ENCODE peak calls at places on chromosomes 2 and 18, in six cellular contexts. U, J, K, L, T and X are unnamed samples.

GRCh38 chr2:67485431-67485830 is 88.3 kb downstream of the ETAA1 start:
- DNase-seq in K (no peak), T (no peak), J (no peak), L (no peak), U (no peak), X (no peak)

GRCh38 chr2:111694690-111695089 is 189.3 kb downstream of the ANAPC1 start:
- DNase-seq in L (no peak), J (no peak), K (no peak), U (no peak), T (no peak), X (no peak)

GRCh38 chr18:73923866-73924265 is 223.8 kb downstream of the FBXO15 start:
- DNase-seq in J (no peak), K (no peak), U (no peak), T (no peak), L (no peak), X (no peak)

GRCh38 chr2:170822885-170823799 is 6.5 kb downstream of the GAD1 start:
- DNase-seq in K (no peak), T (peak), U (no peak), J (peak), L (no peak), X (no peak)

GRCh38 chr2:215749092-215749957 is 264.0 kb downstream of the MREG start:
- DNase-seq in T (no peak), U (no peak), K (no peak), L (no peak), J (no peak), X (no peak)

GRCh38 chr2:223580951-223581350 is 21.2 kb downstream of the SCG2 start:
- DNase-seq in U (no peak), K (no peak), T (no peak), J (peak), L (no peak), X (peak)

GRCh38 chr2:25309402-25309801 is 32.3 kb downstream of the DNMT3A start:
- DNase-seq in K (peak), L (peak), J (peak), T (peak), U (peak), X (peak)

GRCh38 chr2:30776831-30777652 is 30.2 kb downstream of the CAPN13 start:
- DNase-seq in K (no peak), U (no peak), L (no peak), J (no peak), T (no peak), X (no peak)

GRCh38 chr2:146730882-146731281 is 1113.9 kb upstream of the ACVR2A start:
- DNase-seq in L (no peak), T (no peak), K (no peak), U (no peak), J (no peak), X (no peak)

GRCh38 chr2:70328921-70329561 is 27.2 kb upstream of the FAM136A start:
- DNase-seq in U (no peak), T (no peak), L (peak), K (no peak), J (no peak), X (peak)

GRCh38 chr2:112915300-112916144 is 4.6 kb downstream of the IL37 start:
- DNase-seq in T (no peak), J (no peak), K (no peak), U (no peak), L (no peak), X (no peak)

GRCh38 chr2:157918319-157918718 is 42.2 kb upstream of the ACVR1 start:
- DNase-seq in T (no peak), K (no peak), J (no peak), U (no peak), L (no peak), X (no peak)

GRCh38 chr2:225668606-225669266 is 269.2 kb downstream of the NYAP2 start:
- DNase-seq in T (peak), K (no peak), U (peak), J (peak), L (peak), X (peak)

GRCh38 chr2:200585730-200586643 is at the start of gene AOX1:
- DNase-seq in L (no peak), J (peak), T (no peak), U (no peak), K (no peak), X (peak)

GRCh38 chr18:36075862-36076587 is 8.7 kb upstream of the RPRD1A start:
- DNase-seq in K (no peak), T (no peak), U (no peak), J (no peak), L (no peak), X (no peak)

GRCh38 chr2:223469270-223470057 is 132.7 kb downstream of the SCG2 start:
- DNase-seq in K (no peak), U (no peak), L (no peak), T (no peak), J (no peak), X (no peak)

GRCh38 chr2:120867290-120868231 is 131.9 kb downstream of the GLI2 start:
- DNase-seq in U (no peak), K (no peak), T (no peak), J (peak), L (no peak), X (peak)

GRCh38 chr18:41949206-41949920 is 5.7 kb upstream of the PIK3C3 start:
- DNase-seq in L (no peak), U (no peak), J (no peak), K (no peak), T (no peak), X (no peak)

GRCh38 chr18:59715966-59716369 is 18.7 kb upstream of the CCBE1 start:
- DNase-seq in J (no peak), T (no peak), L (no peak), U (no peak), K (no peak), X (no peak)

GRCh38 chr2:54966165-54966819 is 84.0 kb downstream of the RTN4 start:
- DNase-seq in T (no peak), L (peak), U (no peak), J (no peak), K (no peak), X (no peak)

GRCh38 chr2:127826047-127826446 is 15.1 kb upstream of the WDR33 start:
- DNase-seq in K (no peak), U (no peak), L (no peak), T (no peak), J (no peak), X (no peak)

GRCh38 chr2:229956491-229956890 is 34.2 kb downstream of the FBXO36 start:
- DNase-seq in K (no peak), U (no peak), L (no peak), T (no peak), J (peak), X (no peak)

GRCh38 chr18:75048776-75049454 is 160.0 kb downstream of the PTGR3 start:
- DNase-seq in L (no peak), T (no peak), U (no peak), J (no peak), K (no peak), X (no peak)

GRCh38 chr2:207746131-207746530 is 23.6 kb downstream of the FZD5 start:
- DNase-seq in T (peak), L (peak), K (peak), U (peak), J (peak), X (peak)

GRCh38 chr2:1173528-1173927 is 222.9 kb downstream of the SNTG2 start:
- DNase-seq in T (no peak), U (no peak), K (no peak), L (no peak), J (peak), X (no peak)

GRCh38 chr2:7180641-7181370 is 263.6 kb downstream of the RNF144A start:
- DNase-seq in T (no peak), J (no peak), U (no peak), L (no peak), K (no peak), X (no peak)

GRCh38 chr2:75475049-75475448 is 85.7 kb downstream of the EVA1A start:
- DNase-seq in U (no peak), L (no peak), T (no peak), K (no peak), J (no peak), X (no peak)

GRCh38 chr2:239629936-239630617 is 229.3 kb upstream of the HDAC4 start:
- DNase-seq in K (no peak), L (no peak), T (no peak), J (no peak), U (no peak), X (no peak)

GRCh38 chr2:210546424-210547223 is 9.8 kb upstream of the CPS1 start:
- DNase-seq in J (peak), L (no peak), T (no peak), K (no peak), U (no peak), X (no peak)

GRCh38 chr2:234816491-234816890 is 135.3 kb upstream of the SH3BP4 start:
- DNase-seq in U (no peak), K (no peak), J (no peak), T (no peak), L (no peak), X (no peak)

GRCh38 chr18:36176177-36176584 is 11.1 kb upstream of the MOCOS start:
- DNase-seq in J (no peak), T (no peak), U (no peak), L (no peak), K (no peak), X (no peak)